ENCODE peak calls at places on chromosome 16, in nine cellular contexts. D is A549, G is sigmoid colon, L is ovary, X is spleen, M is stomach, C is heart left ventricle, U is suprapubic skin, H is adrenal gland. T is an unnamed sample.

GRCh38 chr16:81485824-81486554 is 41.4 kb downstream of the CMIP start:
- DNase-seq in D (peak; percentile 47), G (no peak), L (no peak), X (no peak), M (no peak), C (no peak), U (no peak), H (peak; percentile 81), T (no peak)

GRCh38 chr16:30355954-30356308 is 823 bp upstream of the CD2BP2 start:
- DNase-seq in D (no peak), G (no peak), L (no peak), X (peak; percentile 79), M (no peak), C (no peak), U (no peak), H (no peak), T (peak; percentile 91)

GRCh38 chr16:48361540-48361939 is 23.7 kb downstream of the SIAH1 start:
- DNase-seq in D (no peak), G (no peak), L (no peak), X (no peak), M (no peak), C (no peak), U (no peak), H (no peak), T (no peak)

GRCh38 chr16:3444032-3444388 is 530 bp downstream of the NAA60 start:
- DNase-seq in D (no peak), G (no peak), L (no peak), X (no peak), M (peak; percentile 36), C (no peak), U (no peak), H (peak; percentile 81), T (no peak)

GRCh38 chr16:75599452-75600277 is 23.4 kb downstream of the ADAT1 start:
- DNase-seq in D (no peak), G (no peak), L (no peak), X (no peak), M (no peak), C (no peak), U (peak; percentile 25), H (no peak), T (no peak)

GRCh38 chr16:53123753-53124152 is 69.0 kb downstream of the CHD9 start:
- DNase-seq in D (no peak), G (no peak), L (no peak), X (no peak), M (no peak), C (no peak), U (no peak), H (no peak), T (no peak)

GRCh38 chr16:80014241-80014939 is 413.9 kb upstream of the MAF start:
- DNase-seq in D (no peak), G (no peak), L (no peak), X (no peak), M (no peak), C (no peak), U (no peak), H (no peak), T (no peak)

GRCh38 chr16:49183911-49184310 is 97.7 kb downstream of the CBLN1 start:
- DNase-seq in D (peak; percentile 5), G (no peak), L (no peak), X (no peak), M (no peak), C (no peak), U (no peak), H (no peak), T (no peak)

GRCh38 chr16:27972500-27972899 is 91.0 kb downstream of the GSG1L start:
- DNase-seq in D (peak; percentile 72), G (peak; percentile 32), L (no peak), X (peak; percentile 32), M (no peak), C (no peak), U (no peak), H (peak; percentile 52), T (no peak)

GRCh38 chr16:56279132-56279531 is 87.8 kb downstream of the GNAO1 start:
- DNase-seq in D (no peak), G (no peak), L (no peak), X (peak; percentile 83), M (peak; percentile 29), C (no peak), U (no peak), H (no peak), T (no peak)

GRCh38 chr16:29943846-29944669 is 17.8 kb upstream of the TMEM219 start:
- DNase-seq in D (peak; percentile 85), G (peak; percentile 72), L (peak; percentile 68), X (no peak), M (peak; percentile 41), C (no peak), U (no peak), H (peak; percentile 82), T (no peak)

GRCh38 chr16:49356728-49357488 is 16.7 kb upstream of the C16orf78 start:
- DNase-seq in D (no peak), G (no peak), L (no peak), X (no peak), M (no peak), C (no peak), U (peak; percentile 28), H (no peak), T (no peak)

GRCh38 chr16:7614022-7614795 is 281.6 kb downstream of the RBFOX1 start:
- DNase-seq in D (no peak), G (no peak), L (no peak), X (no peak), M (no peak), C (no peak), U (no peak), H (no peak), T (no peak)

GRCh38 chr16:29784157-29784556 is 6.1 kb downstream of the ZG16 start:
- DNase-seq in D (no peak), G (no peak), L (no peak), X (no peak), M (no peak), C (no peak), U (no peak), H (no peak), T (no peak)

GRCh38 chr16:55475919-55476318 is 3.1 kb upstream of the MMP2 start:
- DNase-seq in D (no peak), G (no peak), L (no peak), X (no peak), M (no peak), C (no peak), U (no peak), H (no peak), T (no peak)

GRCh38 chr16:10808850-10809249 is 9.7 kb downstream of the TVP23A start:
- DNase-seq in D (no peak), G (no peak), L (no peak), X (no peak), M (no peak), C (no peak), U (no peak), H (no peak), T (no peak)

GRCh38 chr16:10806698-10807097 is 11.9 kb downstream of the TVP23A start:
- DNase-seq in D (no peak), G (no peak), L (no peak), X (no peak), M (no peak), C (no peak), U (no peak), H (no peak), T (no peak)

GRCh38 chr16:10808218-10808617 is 10.4 kb downstream of the TVP23A start:
- DNase-seq in D (no peak), G (no peak), L (no peak), X (no peak), M (no peak), C (no peak), U (no peak), H (no peak), T (no peak)

GRCh38 chr16:10809706-10810105 is 8.9 kb downstream of the TVP23A start:
- DNase-seq in D (no peak), G (no peak), L (no peak), X (no peak), M (no peak), C (no peak), U (no peak), H (no peak), T (no peak)

GRCh38 chr16:10805362-10805761 is 13.2 kb downstream of the TVP23A start:
- DNase-seq in D (no peak), G (no peak), L (no peak), X (no peak), M (no peak), C (no peak), U (no peak), H (no peak), T (no peak)
- TF ChIP-seq POLR2A in D (no peak), G (no peak), L (no peak), X (no peak), M (no peak), C (no peak), U (no peak), H (no peak), T (no peak)

GRCh38 chr16:2040450-2041105 is 7.1 kb downstream of the NTHL1 start:
- DNase-seq in D (no peak), G (no peak), L (no peak), X (no peak), M (no peak), C (no peak), U (peak; percentile 60), H (peak; percentile 70), T (no peak)
- H3K4me1 ChIP-seq in D (peaks cover 85% of the 10 kb centered on the region), G (peaks cover 52% of the 10 kb centered on the region), L (peaks cover 52% of the 10 kb centered on the region), X (peaks cover 99% of the 10 kb centered on the region), M (peaks cover 99% of the 10 kb centered on the region), C (peaks cover 85% of the 10 kb centered on the region), U (peaks cover 77% of the 10 kb centered on the region), H (peaks cover 38% of the 10 kb centered on the region), T (peaks cover 82% of the 10 kb centered on the region)

GRCh38 chr16:69334696-69335095 is 4.3 kb upstream of the PDF start:
- DNase-seq in D (no peak), G (no peak), L (no peak), X (peak; percentile 48), M (no peak), C (no peak), U (no peak), H (no peak), T (no peak)

GRCh38 chr16:69344171-69344570 is 4.6 kb downstream of the NIP7 start:
- DNase-seq in D (no peak), G (no peak), L (no peak), X (no peak), M (no peak), C (no peak), U (no peak), H (no peak), T (no peak)

GRCh38 chr16:69340095-69340644 is 598 bp downstream of the NIP7 start:
- DNase-seq in D (no peak), G (no peak), L (no peak), X (no peak), M (no peak), C (no peak), U (no peak), H (no peak), T (no peak)

GRCh38 chr16:69338557-69339288 is 641 bp downstream of the COG8 start:
- DNase-seq in D (no peak), G (no peak), L (no peak), X (peak; percentile 64), M (no peak), C (no peak), U (no peak), H (peak; percentile 85), T (no peak)

GRCh38 chr16:69339289-69340094 is at the start of the genes COG8 and NIP7:
- DNase-seq in D (peak; percentile 94), G (peak; percentile 97), L (peak; percentile 95), X (peak; percentile 97), M (peak; percentile 96), C (peak; percentile 94), U (peak; percentile 97), H (peak; percentile 99), T (peak; percentile 97)
- TF ChIP-seq POLR2A in D (peak; percentile 84), G (peak; percentile 30), L (peak; percentile 61), X (no peak), M (no peak), C (peak; percentile 52), U (peak; percentile 35), H (no peak), T (no peak)

GRCh38 chr16:66904846-66905632 is 13.6 kb downstream of the CDH16 start:
- DNase-seq in D (no peak), G (no peak), L (peak; percentile 73), X (peak; percentile 51), M (peak; percentile 37), C (no peak), U (no peak), H (no peak), T (no peak)
- H3K4me1 ChIP-seq in D (peaks cover 17% of the 10 kb centered on the region), G (peaks cover 62% of the 10 kb centered on the region), L (peaks cover 34% of the 10 kb centered on the region), X (peaks cover 7% of the 10 kb centered on the region), M (peaks cover 60% of the 10 kb centered on the region), C (peaks cover 11% of the 10 kb centered on the region), U (peaks cover 19% of the 10 kb centered on the region), H (peaks cover 15% of the 10 kb centered on the region), T (peaks cover 33% of the 10 kb centered on the region)

T was measured in vagina.